ENCODE peak calls at places on chromosomes 11 and 22, in seven cellular contexts. One of them, this sample, is unnamed.
A peak's percentile ranks its signal among the peaks of the same experiment; 100 is the strongest.

GRCh38 chr11:135008001-135008405 is 596.0 kb upstream of the B3GAT1 start:
- DNase-seq in fibroblast of lung: no peak
- DNase-seq in pons: peak; percentile 70
- DNase-seq in tibial artery: no peak
- DNase-seq in AG09309: no peak
- DNase-seq in stimulated activated CD8-positive, alpha-beta memory T cell treated with anti-CD3 and anti-CD28 coated beads, Interleukin-12 subunit alpha, Interleukin-12 subunit beta, amount 100 ng/mL, for 1 hour: no peak
- DNase-seq in left cardiac atrium: no peak
- DNase-seq in this sample: no peak

GRCh38 chr11:94153320-94153719 is 24.7 kb downstream of the PANX1 start:
- DNase-seq in fibroblast of lung: no peak
- DNase-seq in stimulated activated CD8-positive, alpha-beta memory T cell treated with anti-CD3 and anti-CD28 coated beads, Interleukin-12 subunit alpha, Interleukin-12 subunit beta, amount 100 ng/mL, for 1 hour: no peak
- DNase-seq in pons: no peak
- DNase-seq in AG09309: no peak
- DNase-seq in tibial artery: no peak
- DNase-seq in left cardiac atrium: no peak
- DNase-seq in this sample: no peak

GRCh38 chr11:3723014-3723708 is 52.0 kb upstream of the CHRNA10 start:
- DNase-seq in AG09309: peak; percentile 98
- DNase-seq in stimulated activated CD8-positive, alpha-beta memory T cell treated with anti-CD3 and anti-CD28 coated beads, Interleukin-12 subunit alpha, Interleukin-12 subunit beta, amount 100 ng/mL, for 1 hour: no peak
- DNase-seq in tibial artery: no peak
- DNase-seq in fibroblast of lung: peak; percentile 98
- DNase-seq in pons: no peak
- DNase-seq in left cardiac atrium: no peak
- DNase-seq in this sample: peak; percentile 88

GRCh38 chr11:12166299-12167092 is 56.1 kb downstream of the MICAL2 start:
- DNase-seq in AG09309: no peak
- DNase-seq in fibroblast of lung: no peak
- DNase-seq in stimulated activated CD8-positive, alpha-beta memory T cell treated with anti-CD3 and anti-CD28 coated beads, Interleukin-12 subunit alpha, Interleukin-12 subunit beta, amount 100 ng/mL, for 1 hour: no peak
- DNase-seq in tibial artery: no peak
- DNase-seq in pons: no peak
- DNase-seq in left cardiac atrium: no peak
- DNase-seq in this sample: no peak

GRCh38 chr11:118658372-118659313 is 20.8 kb downstream of the TREH start:
- DNase-seq in pons: no peak
- DNase-seq in AG09309: no peak
- DNase-seq in fibroblast of lung: peak; percentile 21
- DNase-seq in left cardiac atrium: peak; percentile 45
- DNase-seq in stimulated activated CD8-positive, alpha-beta memory T cell treated with anti-CD3 and anti-CD28 coated beads, Interleukin-12 subunit alpha, Interleukin-12 subunit beta, amount 100 ng/mL, for 1 hour: no peak
- DNase-seq in tibial artery: peak; percentile 72
- DNase-seq in this sample: no peak

GRCh38 chr11:23078289-23078971 is 218.2 kb upstream of the CCDC179 start:
- DNase-seq in left cardiac atrium: no peak
- DNase-seq in stimulated activated CD8-positive, alpha-beta memory T cell treated with anti-CD3 and anti-CD28 coated beads, Interleukin-12 subunit alpha, Interleukin-12 subunit beta, amount 100 ng/mL, for 1 hour: no peak
- DNase-seq in tibial artery: no peak
- DNase-seq in fibroblast of lung: peak; percentile 71
- DNase-seq in pons: no peak
- DNase-seq in AG09309: no peak
- DNase-seq in this sample: no peak

GRCh38 chr11:34904421-34904950 is 11.7 kb downstream of the APIP start:
- DNase-seq in pons: no peak
- DNase-seq in AG09309: no peak
- DNase-seq in stimulated activated CD8-positive, alpha-beta memory T cell treated with anti-CD3 and anti-CD28 coated beads, Interleukin-12 subunit alpha, Interleukin-12 subunit beta, amount 100 ng/mL, for 1 hour: no peak
- DNase-seq in tibial artery: no peak
- DNase-seq in left cardiac atrium: no peak
- DNase-seq in fibroblast of lung: no peak
- DNase-seq in this sample: no peak

GRCh38 chr11:77191429-77191822 is 63.4 kb downstream of the MYO7A start:
- DNase-seq in AG09309: no peak
- DNase-seq in left cardiac atrium: no peak
- DNase-seq in pons: no peak
- DNase-seq in tibial artery: no peak
- DNase-seq in fibroblast of lung: no peak
- DNase-seq in stimulated activated CD8-positive, alpha-beta memory T cell treated with anti-CD3 and anti-CD28 coated beads, Interleukin-12 subunit alpha, Interleukin-12 subunit beta, amount 100 ng/mL, for 1 hour: no peak
- DNase-seq in this sample: no peak

GRCh38 chr22:31603574-31603973 is 58.4 kb downstream of the PISD start:
- DNase-seq in stimulated activated CD8-positive, alpha-beta memory T cell treated with anti-CD3 and anti-CD28 coated beads, Interleukin-12 subunit alpha, Interleukin-12 subunit beta, amount 100 ng/mL, for 1 hour: no peak
- DNase-seq in left cardiac atrium: no peak
- DNase-seq in AG09309: no peak
- DNase-seq in fibroblast of lung: no peak
- DNase-seq in tibial artery: no peak
- DNase-seq in pons: no peak
- DNase-seq in this sample: no peak